ENCODE peak calls at places on chromosomes 13 and 19, in six cellular contexts. One of them, this sample, is unnamed.

GRCh38 chr19:5074418-5074817 is 105.5 kb downstream of the KDM4B start:
- DNase-seq in A549: no peak
- DNase-seq in transverse colon: no peak
- DNase-seq in ovary: no peak
- DNase-seq in K562: no peak
- DNase-seq in heart left ventricle: no peak
- DNase-seq in this sample: no peak

GRCh38 chr19:48363500-48363809 is 285 bp downstream of the TMEM143 start:
- DNase-seq in A549: no peak
- DNase-seq in transverse colon: no peak
- DNase-seq in ovary: peak; percentile 87
- DNase-seq in K562: no peak
- DNase-seq in heart left ventricle: no peak
- DNase-seq in this sample: no peak

GRCh38 chr13:42836930-42837329 is 55.5 kb downstream of the FAM216B start:
- DNase-seq in A549: peak; percentile 9
- DNase-seq in transverse colon: peak; percentile 12
- DNase-seq in ovary: no peak
- DNase-seq in K562: no peak
- DNase-seq in heart left ventricle: no peak
- DNase-seq in this sample: no peak

GRCh38 chr13:40613192-40613818 is 53.1 kb downstream of the FOXO1 start:
- DNase-seq in A549: no peak
- DNase-seq in transverse colon: peak; percentile 63
- DNase-seq in ovary: no peak
- DNase-seq in K562: no peak
- DNase-seq in heart left ventricle: no peak
- DNase-seq in this sample: no peak

GRCh38 chr13:77544365-77544764 is 8.9 kb downstream of the SCEL start:
- DNase-seq in A549: no peak
- DNase-seq in transverse colon: peak; percentile 8
- DNase-seq in ovary: peak; percentile 43
- DNase-seq in K562: no peak
- DNase-seq in heart left ventricle: peak; percentile 63
- DNase-seq in this sample: no peak

GRCh38 chr13:72643339-72643989 is 84.0 kb downstream of the MZT1 start:
- DNase-seq in A549: peak; percentile 47
- DNase-seq in transverse colon: peak; percentile 69
- DNase-seq in ovary: no peak
- DNase-seq in K562: peak; percentile 40
- DNase-seq in heart left ventricle: no peak
- DNase-seq in this sample: peak; percentile 47

GRCh38 chr13:41842029-41842428 is 118.9 kb downstream of the VWA8 start:
- DNase-seq in A549: no peak
- DNase-seq in transverse colon: no peak
- DNase-seq in ovary: no peak
- DNase-seq in K562: no peak
- DNase-seq in heart left ventricle: no peak
- DNase-seq in this sample: no peak

GRCh38 chr13:49021953-49022352 is 46.2 kb downstream of the FNDC3A start:
- DNase-seq in A549: no peak
- DNase-seq in transverse colon: no peak
- DNase-seq in ovary: no peak
- DNase-seq in K562: no peak
- DNase-seq in heart left ventricle: no peak
- DNase-seq in this sample: no peak

GRCh38 chr19:14072535-14073231 is at the start of gene MISP3:
- DNase-seq in A549: peak; percentile 49
- DNase-seq in transverse colon: peak; percentile 92
- DNase-seq in ovary: no peak
- DNase-seq in K562: peak; percentile 40
- DNase-seq in heart left ventricle: peak; percentile 74
- DNase-seq in this sample: peak; percentile 73

DNA sequence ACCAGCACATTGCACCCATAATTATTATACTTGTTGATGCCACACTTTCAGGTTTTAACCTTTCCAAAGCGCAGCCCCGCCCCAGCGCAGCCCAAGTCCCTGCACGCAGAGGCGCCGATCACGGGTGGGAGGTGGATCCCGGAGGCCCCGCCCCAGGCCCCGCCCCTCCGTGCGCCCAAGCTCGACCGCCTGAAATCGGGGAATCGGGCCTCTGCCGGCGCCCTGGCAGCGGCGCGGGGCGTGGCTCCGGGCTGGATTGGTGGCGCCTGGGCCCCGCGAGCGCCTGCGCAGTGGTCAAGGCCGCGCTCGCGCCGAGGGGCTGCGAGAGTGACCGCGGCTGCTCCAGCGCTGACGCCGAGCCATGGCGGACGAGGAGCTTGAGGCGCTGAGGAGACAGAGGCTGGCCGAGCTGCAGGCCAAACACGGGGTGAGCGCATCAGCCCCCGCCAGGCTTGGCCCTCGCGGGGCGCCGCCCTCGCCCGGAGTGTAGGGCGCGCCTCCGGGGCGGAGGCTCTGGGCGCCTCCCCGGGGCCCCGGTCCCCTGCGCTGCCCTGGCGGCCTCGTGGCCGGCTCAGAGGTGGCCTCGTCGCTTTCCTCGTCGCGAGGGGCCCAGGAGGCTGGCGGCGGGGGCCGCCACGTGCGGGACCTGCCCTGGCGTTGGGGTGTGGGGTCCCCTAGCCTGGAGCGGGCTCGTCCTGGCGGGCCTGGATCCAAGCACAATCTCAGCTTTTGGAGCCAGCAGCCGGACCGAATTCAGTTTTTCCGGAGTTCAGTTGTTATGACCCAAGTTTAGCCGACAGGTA is at the start of gene PDCD5:
- DNase-seq in A549: peak; percentile 98
- DNase-seq in transverse colon: peak; percentile 97
- DNase-seq in ovary: peak; percentile 97
- DNase-seq in K562: peak; percentile 97
- DNase-seq in heart left ventricle: peak; percentile 98
- DNase-seq in this sample: peak; percentile 96
- TF ChIP-seq POLR2A in A549: peak; percentile 98
- TF ChIP-seq POLR2A in transverse colon: peak; percentile 55
- TF ChIP-seq POLR2A in ovary: peak; percentile 61
- TF ChIP-seq POLR2A in K562: peak; percentile 82
- TF ChIP-seq POLR2A in heart left ventricle: no peak
- TF ChIP-seq POLR2A in this sample: peak; percentile 41

DNA sequence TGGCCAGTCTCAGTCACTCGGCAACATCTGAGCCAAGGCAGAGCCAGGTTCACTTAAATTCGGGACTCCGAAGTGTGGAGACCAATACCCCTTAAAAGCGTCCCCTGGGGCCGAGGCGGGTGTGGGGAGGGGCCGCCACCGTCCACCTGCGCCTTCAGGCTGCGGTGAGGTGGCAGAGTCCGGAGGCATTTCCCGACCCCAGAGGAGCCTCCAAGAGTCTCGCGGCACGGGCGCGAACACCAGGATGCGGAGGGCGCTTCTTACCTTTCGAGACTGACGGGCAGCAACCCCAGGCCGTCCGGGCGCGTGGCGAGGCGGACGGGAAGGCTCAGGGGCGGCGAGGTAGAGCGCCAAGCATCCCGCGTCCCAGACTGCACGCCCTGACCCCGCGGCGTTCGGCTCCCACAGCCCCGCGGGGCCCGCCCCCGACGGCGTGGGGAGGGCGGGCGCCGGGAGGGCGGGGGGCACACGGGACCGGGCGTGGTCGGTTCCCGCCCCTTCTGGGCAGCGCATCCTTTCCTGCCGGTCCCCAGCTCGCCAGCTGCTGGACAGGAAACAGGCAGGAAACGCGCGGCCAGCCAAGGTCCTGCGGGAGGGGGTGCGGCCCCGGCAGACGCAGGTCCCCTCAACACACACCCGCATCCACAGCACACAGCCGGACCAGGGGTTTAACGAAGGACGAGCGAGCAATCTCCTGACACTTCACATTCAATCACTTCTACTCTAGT is at the start of gene THSD1:
- DNase-seq in A549: peak; percentile 54
- DNase-seq in transverse colon: peak; percentile 24
- DNase-seq in ovary: peak; percentile 53
- DNase-seq in K562: no peak
- DNase-seq in heart left ventricle: peak; percentile 89
- DNase-seq in this sample: peak; percentile 31
- TF ChIP-seq POLR2A in A549: peak; percentile 44
- TF ChIP-seq POLR2A in transverse colon: no peak
- TF ChIP-seq POLR2A in ovary: no peak
- TF ChIP-seq POLR2A in K562: no peak
- TF ChIP-seq POLR2A in heart left ventricle: no peak
- TF ChIP-seq POLR2A in this sample: no peak

GRCh38 chr19:45249261-45250033 is 1.6 kb upstream of the MARK4 start:
- DNase-seq in A549: no peak
- DNase-seq in transverse colon: no peak
- DNase-seq in ovary: no peak
- DNase-seq in K562: no peak
- DNase-seq in heart left ventricle: no peak
- DNase-seq in this sample: no peak

GRCh38 chr19:45253396-45254027 is 2.4 kb downstream of the MARK4 start:
- DNase-seq in A549: no peak
- DNase-seq in transverse colon: no peak
- DNase-seq in ovary: no peak
- DNase-seq in K562: no peak
- DNase-seq in heart left ventricle: no peak
- DNase-seq in this sample: no peak

GRCh38 chr19:45251452-45252354 is 632 bp downstream of the MARK4 start:
- DNase-seq in A549: no peak
- DNase-seq in transverse colon: peak; percentile 12
- DNase-seq in ovary: peak; percentile 54
- DNase-seq in K562: no peak
- DNase-seq in heart left ventricle: peak; percentile 70
- DNase-seq in this sample: no peak

GRCh38 chr19:45250216-45250831 is 747 bp upstream of the MARK4 start:
- DNase-seq in A549: no peak
- DNase-seq in transverse colon: peak; percentile 16
- DNase-seq in ovary: peak; percentile 32
- DNase-seq in K562: no peak
- DNase-seq in heart left ventricle: no peak
- DNase-seq in this sample: no peak

DNA sequence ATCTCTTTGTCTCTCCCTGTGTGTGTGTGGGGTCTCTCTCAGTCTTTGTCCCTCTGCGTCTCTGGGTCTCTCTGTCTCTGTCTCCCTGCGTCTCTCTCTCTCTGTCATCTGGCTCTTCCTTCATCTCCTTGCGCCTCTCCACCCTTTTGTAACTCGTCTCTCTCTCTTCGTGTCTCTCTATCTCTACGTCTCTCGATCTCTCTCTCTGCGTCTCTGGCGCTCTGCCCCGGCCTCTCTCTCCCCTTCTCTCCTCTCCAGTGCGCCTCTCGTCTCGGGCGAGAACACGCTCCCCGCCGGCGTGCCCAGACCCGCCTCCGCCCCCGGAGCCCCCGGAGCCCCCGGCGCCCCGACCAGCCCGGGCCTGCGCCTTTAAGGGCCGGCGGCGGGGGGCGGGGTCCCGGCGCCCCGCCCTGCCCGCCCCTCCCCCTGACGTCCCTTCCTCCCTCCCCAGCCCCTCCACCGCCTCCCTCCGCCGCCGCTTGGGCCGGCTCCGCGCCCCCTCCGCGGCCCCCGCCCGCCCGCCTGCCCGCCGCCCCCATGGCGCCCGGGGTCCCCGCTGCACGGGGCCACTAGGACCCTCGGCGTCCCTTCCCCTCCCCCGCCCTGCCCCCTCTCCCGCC is at the start of gene MARK4:
- DNase-seq in A549: peak; percentile 36
- DNase-seq in transverse colon: peak; percentile 49
- DNase-seq in ovary: peak; percentile 75
- DNase-seq in K562: peak; percentile 74
- DNase-seq in heart left ventricle: peak; percentile 78
- DNase-seq in this sample: peak; percentile 65
- TF ChIP-seq POLR2A in A549: peak; percentile 54
- TF ChIP-seq POLR2A in transverse colon: no peak
- TF ChIP-seq POLR2A in ovary: no peak
- TF ChIP-seq POLR2A in K562: peak; percentile 49
- TF ChIP-seq POLR2A in heart left ventricle: no peak
- TF ChIP-seq POLR2A in this sample: no peak

GRCh38 chr13:60396783-60397692 is at the start of gene TDRD3:
- DNase-seq in A549: peak; percentile 88
- DNase-seq in transverse colon: peak; percentile 86
- DNase-seq in ovary: peak; percentile 85
- DNase-seq in K562: peak; percentile 87
- DNase-seq in heart left ventricle: peak; percentile 92
- DNase-seq in this sample: peak; percentile 94

GRCh38 chr13:60398949-60399589 is 2.0 kb downstream of the TDRD3 start:
- DNase-seq in A549: no peak
- DNase-seq in transverse colon: peak; percentile 20
- DNase-seq in ovary: no peak
- DNase-seq in K562: peak; percentile 56
- DNase-seq in heart left ventricle: no peak
- DNase-seq in this sample: peak; percentile 23

GRCh38 chr13:60396008-60396782 is 825 bp upstream of the TDRD3 start:
- DNase-seq in A549: peak; percentile 92
- DNase-seq in transverse colon: peak; percentile 94
- DNase-seq in ovary: peak; percentile 87
- DNase-seq in K562: peak; percentile 90
- DNase-seq in heart left ventricle: peak; percentile 95
- DNase-seq in this sample: peak; percentile 95

GRCh38 chr13:60398438-60398891 is 1.4 kb downstream of the TDRD3 start:
- DNase-seq in A549: no peak
- DNase-seq in transverse colon: no peak
- DNase-seq in ovary: no peak
- DNase-seq in K562: no peak
- DNase-seq in heart left ventricle: no peak
- DNase-seq in this sample: no peak

DNA sequence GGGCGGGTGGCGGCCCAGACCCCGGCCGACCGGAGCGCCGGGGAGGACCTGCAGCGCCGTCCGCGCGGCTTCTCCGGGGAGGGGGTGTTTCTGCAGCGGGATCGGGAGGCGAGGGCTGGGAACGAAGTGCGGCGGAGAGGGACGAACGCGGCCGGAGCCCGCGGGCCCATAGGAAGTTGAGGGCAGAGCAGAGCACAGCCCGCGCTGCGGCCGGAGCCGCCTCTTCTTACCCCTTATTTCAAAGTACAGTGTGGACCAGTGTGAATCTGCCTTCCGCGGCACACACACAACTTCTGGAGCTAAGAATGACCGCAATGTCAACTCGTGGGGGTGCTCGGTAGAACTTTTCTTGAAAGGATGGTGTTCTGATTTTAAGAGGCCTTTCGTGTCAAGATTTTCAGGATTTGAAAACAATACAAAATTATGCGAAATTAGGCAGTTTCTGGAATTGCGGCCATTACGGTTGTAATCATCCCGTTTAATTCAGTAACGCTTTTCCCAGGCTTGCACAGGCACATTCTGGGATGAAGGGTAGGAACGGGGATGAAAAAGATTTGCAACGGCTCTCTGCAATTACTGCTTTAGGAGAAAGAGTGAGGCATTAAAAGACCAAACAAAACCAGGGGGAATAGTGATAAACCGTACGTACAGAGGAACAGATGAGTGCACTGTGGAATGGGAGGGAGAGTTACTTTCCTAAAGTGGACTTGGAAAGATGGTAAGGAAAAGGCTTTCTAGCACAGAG is 845 bp downstream of the TDRD3 start:
- DNase-seq in A549: peak; percentile 49
- DNase-seq in transverse colon: peak; percentile 66
- DNase-seq in ovary: peak; percentile 73
- DNase-seq in K562: peak; percentile 50
- DNase-seq in heart left ventricle: peak; percentile 86
- DNase-seq in this sample: peak; percentile 84
- TF ChIP-seq POLR2A in A549: peak; percentile 34
- TF ChIP-seq POLR2A in transverse colon: peak; percentile 56
- TF ChIP-seq POLR2A in ovary: no peak
- TF ChIP-seq POLR2A in K562: no peak
- TF ChIP-seq POLR2A in heart left ventricle: no peak
- TF ChIP-seq POLR2A in this sample: peak; percentile 43